ENCODE peak calls at places on chromosomes 16 and 17, in seven cellular contexts. M is progenitor cell of endocrine pancreas, Q is T-helper 2 cell, R is fibroblast of villous mesenchyme, O is H54, I is cardiac septum, W is endodermal cell. A is an unnamed sample.
A peak's percentile ranks its signal among the peaks of the same experiment; 100 is the strongest.

GRCh38 chr17:57940217-57940616 is 15.0 kb downstream of the CUEDC1 start:
- DNase-seq in M (no peak), Q (no peak), R (no peak), O (no peak), I (no peak), W (peak; percentile 80), A (no peak)

GRCh38 chr17:80889897-80890550 is 101.6 kb upstream of the CHMP6 start:
- DNase-seq in M (no peak), Q (peak; percentile 35), R (no peak), O (no peak), I (no peak), W (no peak), A (no peak)

GRCh38 chr16:73176577-73177013 is 128.7 kb upstream of the ZFHX3 start:
- DNase-seq in M (no peak), Q (no peak), R (peak; percentile 86), O (peak; percentile 45), I (no peak), W (no peak), A (no peak)

GRCh38 chr16:70590722-70591438 is 55.5 kb upstream of the IL34 start:
- DNase-seq in M (no peak), Q (no peak), R (no peak), O (no peak), I (no peak), W (no peak), A (no peak)

GRCh38 chr17:56914641-56915263 is 903 bp upstream of the TRIM25 start:
- DNase-seq in M (no peak), Q (no peak), R (peak; percentile 30), O (no peak), I (no peak), W (no peak), A (no peak)

GRCh38 chr17:57420674-57421392 is 164.5 kb downstream of the MSI2 start:
- DNase-seq in M (no peak), Q (no peak), R (no peak), O (no peak), I (no peak), W (no peak), A (no peak)

GRCh38 chr17:76820039-76820438 is 48.2 kb upstream of the MGAT5B start:
- DNase-seq in M (no peak), Q (no peak), R (no peak), O (no peak), I (no peak), W (no peak), A (no peak)

GRCh38 chr16:71722801-71723536 is 1.5 kb downstream of the PHLPP2 start:
- DNase-seq in M (peak; percentile 62), Q (peak; percentile 51), R (peak; percentile 67), O (peak; percentile 86), I (peak; percentile 83), W (peak; percentile 94), A (peak; percentile 50)

GRCh38 chr17:79589669-79590270 is 21.1 kb downstream of the RBFOX3 start:
- DNase-seq in M (no peak), Q (no peak), R (no peak), O (no peak), I (no peak), W (no peak), A (no peak)

GRCh38 chr17:63658366-63658765 is 36.1 kb downstream of the MAP3K3 start:
- DNase-seq in M (no peak), Q (no peak), R (no peak), O (no peak), I (no peak), W (no peak), A (no peak)

GRCh38 chr16:87145181-87146176 is 171.7 kb downstream of the C16orf95 start:
- DNase-seq in M (no peak), Q (no peak), R (peak; percentile 20), O (peak; percentile 84), I (no peak), W (no peak), A (no peak)

GRCh38 chr17:78176548-78177025 is 8.2 kb downstream of the SYNGR2 start:
- DNase-seq in M (peak; percentile 74), Q (peak; percentile 65), R (peak; percentile 49), O (no peak), I (peak; percentile 92), W (peak; percentile 97), A (peak; percentile 58)

GRCh38 chr17:45170976-45171337 is 9.3 kb downstream of the HEXIM2 start:
- DNase-seq in M (no peak), Q (no peak), R (peak; percentile 79), O (peak; percentile 81), I (peak; percentile 82), W (peak; percentile 63), A (no peak)

GRCh38 chr16:81321039-81321438 is 6.3 kb downstream of the GAN start:
- DNase-seq in M (no peak), Q (no peak), R (no peak), O (no peak), I (no peak), W (no peak), A (no peak)

GRCh38 chr17:17740627-17741237 is 59.5 kb downstream of the RAI1 start:
- DNase-seq in M (no peak), Q (no peak), R (no peak), O (no peak), I (no peak), W (peak; percentile 77), A (no peak)

GRCh38 chr17:1904273-1905052 is 74.7 kb downstream of the RPA1 start:
- DNase-seq in M (no peak), Q (no peak), R (no peak), O (no peak), I (no peak), W (no peak), A (no peak)

GRCh38 chr16:57822861-57823260 is 20.6 kb upstream of the KIFC3 start:
- DNase-seq in M (no peak), Q (no peak), R (no peak), O (no peak), I (no peak), W (no peak), A (no peak)

GRCh38 chr16:28010671-28011070 is 52.8 kb downstream of the GSG1L start:
- DNase-seq in M (no peak), Q (no peak), R (no peak), O (no peak), I (no peak), W (no peak), A (no peak)

GRCh38 chr16:1078579-1079021 is 6.1 kb downstream of the SSTR5 start:
- DNase-seq in M (no peak), Q (no peak), R (peak; percentile 30), O (peak; percentile 100), I (no peak), W (no peak), A (no peak)

GRCh38 chr17:13864551-13864950 is 204.8 kb upstream of the COX10 start:
- DNase-seq in M (no peak), Q (no peak), R (peak; percentile 33), O (no peak), I (no peak), W (no peak), A (no peak)

GRCh38 chr17:35545150-35545549 is 7.7 kb upstream of the SLFN12L start:
- DNase-seq in M (no peak), Q (no peak), R (no peak), O (no peak), I (no peak), W (no peak), A (no peak)

GRCh38 chr17:58412064-58412703 is 5.2 kb downstream of the RNF43 start:
- DNase-seq in M (no peak), Q (no peak), R (no peak), O (no peak), I (no peak), W (no peak), A (no peak)

GRCh38 chr16:68425498-68426354 is 22.6 kb downstream of the SMPD3 start:
- DNase-seq in M (no peak), Q (no peak), R (no peak), O (no peak), I (peak; percentile 55), W (no peak), A (peak; percentile 14)

GRCh38 chr17:46190763-46191162 is 2.5 kb downstream of the KANSL1 start:
- DNase-seq in M (no peak), Q (no peak), R (no peak), O (no peak), I (no peak), W (no peak), A (no peak)

GRCh38 chr16:56269276-56269675 is 78.0 kb downstream of the GNAO1 start:
- DNase-seq in M (no peak), Q (no peak), R (no peak), O (no peak), I (peak; percentile 41), W (no peak), A (no peak)

GRCh38 chr16:10741844-10742243 is 1.8 kb upstream of the NUBP1 start:
- DNase-seq in M (no peak), Q (no peak), R (peak; percentile 43), O (no peak), I (peak; percentile 85), W (no peak), A (no peak)

GRCh38 chr17:32520737-32521399 is 34.1 kb downstream of the CDK5R1 start:
- DNase-seq in M (no peak), Q (no peak), R (no peak), O (no peak), I (no peak), W (peak; percentile 68), A (no peak)

GRCh38 chr17:80261159-80261894 is 675 bp downstream of the RNF213 start:
- DNase-seq in M (peak; percentile 42), Q (peak; percentile 50), R (peak; percentile 65), O (peak; percentile 41), I (no peak), W (peak; percentile 96), A (peak; percentile 86)

GRCh38 chr17:83189673-83190385 is 110.4 kb downstream of the METRNL start:
- DNase-seq in M (no peak), Q (no peak), R (peak; percentile 95), O (no peak), I (peak; percentile 65), W (no peak), A (no peak)

GRCh38 chr16:14668556-14669223 is 25.4 kb downstream of the PLA2G10 start:
- DNase-seq in M (no peak), Q (no peak), R (no peak), O (no peak), I (no peak), W (no peak), A (no peak)

GRCh38 chr16:8931864-8932263 is 31.8 kb downstream of the USP7 start:
- DNase-seq in M (peak; percentile 39), Q (peak; percentile 41), R (peak; percentile 76), O (no peak), I (no peak), W (peak; percentile 90), A (peak; percentile 38)

GRCh38 chr16:66653581-66654350 is 42.8 kb downstream of the CMTM4 start:
- DNase-seq in M (no peak), Q (no peak), R (peak; percentile 63), O (no peak), I (no peak), W (no peak), A (no peak)

GRCh38 chr17:74212913-74213791 is at the start of gene TTYH2:
- DNase-seq in M (peak; percentile 39), Q (peak; percentile 69), R (peak; percentile 88), O (peak; percentile 92), I (peak; percentile 93), W (peak; percentile 96), A (peak; percentile 70)

GRCh38 chr17:42484304-42484703 is 25.6 kb downstream of the ATP6V0A1 start:
- DNase-seq in M (no peak), Q (peak; percentile 36), R (no peak), O (no peak), I (no peak), W (no peak), A (peak; percentile 74)

GRCh38 chr17:249236-249993 is 68.0 kb upstream of the DOC2B start:
- DNase-seq in M (no peak), Q (no peak), R (no peak), O (no peak), I (peak; percentile 46), W (no peak), A (no peak)

GRCh38 chr17:16374129-16374528 is 6.8 kb upstream of the UBB start:
- DNase-seq in M (no peak), Q (no peak), R (peak; percentile 92), O (no peak), I (no peak), W (no peak), A (no peak)

GRCh38 chr16:53944026-53944425 is 240.1 kb downstream of the FTO start:
- DNase-seq in M (no peak), Q (no peak), R (no peak), O (no peak), I (no peak), W (no peak), A (no peak)

GRCh38 chr16:20175358-20175757 is 101.7 kb upstream of the GPR139 start:
- DNase-seq in M (no peak), Q (no peak), R (no peak), O (no peak), I (no peak), W (no peak), A (no peak)

A was measured in naive thymus-derived CD4-positive, alpha-beta T cell.